ENCODE peak calls at places on chromosomes 7 and 10, in nine cellular contexts. One of them, this sample, is unnamed.

GRCh38 chr10:11742009-11742778 is at the start of gene ECHDC3:
- DNase-seq in HL-60: no peak
- DNase-seq in Caco-2: peak; percentile 79
- DNase-seq in SK-N-SH: peak; percentile 95
- DNase-seq in AG09319: no peak
- DNase-seq in spleen: peak; percentile 95
- DNase-seq in brain microvascular endothelial cell: peak; percentile 7
- DNase-seq in kidney epithelial cell: no peak
- DNase-seq in CD8-positive, alpha-beta T cell: peak; percentile 56
- DNase-seq in this sample: no peak

GRCh38 chr10:13062813-13063212 is 37.1 kb upstream of the OPTN start:
- DNase-seq in Caco-2: no peak
- DNase-seq in kidney epithelial cell: no peak
- DNase-seq in HL-60: no peak
- DNase-seq in AG09319: no peak
- DNase-seq in brain microvascular endothelial cell: no peak
- DNase-seq in SK-N-SH: no peak
- DNase-seq in spleen: no peak
- DNase-seq in CD8-positive, alpha-beta T cell: no peak
- DNase-seq in this sample: no peak

GRCh38 chr7:74656421-74656910 is 1.1 kb upstream of the GTF2I start:
- DNase-seq in spleen: peak; percentile 87
- DNase-seq in CD8-positive, alpha-beta T cell: peak; percentile 64
- DNase-seq in AG09319: no peak
- DNase-seq in HL-60: peak; percentile 42
- DNase-seq in kidney epithelial cell: no peak
- DNase-seq in SK-N-SH: peak; percentile 84
- DNase-seq in Caco-2: peak; percentile 71
- DNase-seq in brain microvascular endothelial cell: no peak
- DNase-seq in this sample: peak; percentile 53

GRCh38 chr7:77800158-77800557 is 1.6 kb downstream of the PHTF2 start:
- DNase-seq in SK-N-SH: no peak
- DNase-seq in kidney epithelial cell: no peak
- DNase-seq in spleen: no peak
- DNase-seq in Caco-2: no peak
- DNase-seq in HL-60: no peak
- DNase-seq in brain microvascular endothelial cell: peak; percentile 58
- DNase-seq in CD8-positive, alpha-beta T cell: no peak
- DNase-seq in AG09319: no peak
- DNase-seq in this sample: no peak

GRCh38 chr7:7895754-7896153 is 72.8 kb upstream of the GLCCI1 start:
- DNase-seq in SK-N-SH: no peak
- DNase-seq in kidney epithelial cell: no peak
- DNase-seq in spleen: no peak
- DNase-seq in CD8-positive, alpha-beta T cell: no peak
- DNase-seq in HL-60: no peak
- DNase-seq in AG09319: no peak
- DNase-seq in Caco-2: no peak
- DNase-seq in brain microvascular endothelial cell: no peak
- DNase-seq in this sample: no peak

GRCh38 chr10:24900888-24901685 is 51.3 kb downstream of the PRTFDC1 start:
- DNase-seq in HL-60: no peak
- DNase-seq in brain microvascular endothelial cell: no peak
- DNase-seq in spleen: no peak
- DNase-seq in SK-N-SH: no peak
- DNase-seq in Caco-2: no peak
- DNase-seq in CD8-positive, alpha-beta T cell: no peak
- DNase-seq in kidney epithelial cell: no peak
- DNase-seq in AG09319: no peak
- DNase-seq in this sample: no peak

GRCh38 chr7:65441010-65441409 is 67.4 kb downstream of the ZNF92 start:
- DNase-seq in HL-60: no peak
- DNase-seq in kidney epithelial cell: peak; percentile 71
- DNase-seq in AG09319: no peak
- DNase-seq in brain microvascular endothelial cell: peak; percentile 75
- DNase-seq in CD8-positive, alpha-beta T cell: no peak
- DNase-seq in SK-N-SH: no peak
- DNase-seq in Caco-2: no peak
- DNase-seq in spleen: no peak
- DNase-seq in this sample: no peak

GRCh38 chr7:73833251-73833919 is 2.6 kb downstream of the CLDN4 start:
- DNase-seq in spleen: no peak
- DNase-seq in AG09319: no peak
- DNase-seq in Caco-2: peak; percentile 83
- DNase-seq in kidney epithelial cell: no peak
- DNase-seq in HL-60: no peak
- DNase-seq in CD8-positive, alpha-beta T cell: no peak
- DNase-seq in SK-N-SH: no peak
- DNase-seq in brain microvascular endothelial cell: no peak
- DNase-seq in this sample: no peak

GRCh38 chr10:30750971-30751677 is 121.6 kb upstream of the LYZL2 start:
- DNase-seq in HL-60: no peak
- DNase-seq in brain microvascular endothelial cell: no peak
- DNase-seq in CD8-positive, alpha-beta T cell: no peak
- DNase-seq in kidney epithelial cell: no peak
- DNase-seq in Caco-2: no peak
- DNase-seq in spleen: no peak
- DNase-seq in AG09319: no peak
- DNase-seq in SK-N-SH: no peak
- DNase-seq in this sample: no peak

GRCh38 chr7:30379131-30379530 is 94.7 kb downstream of the ZNRF2 start:
- DNase-seq in Caco-2: no peak
- DNase-seq in SK-N-SH: no peak
- DNase-seq in brain microvascular endothelial cell: no peak
- DNase-seq in CD8-positive, alpha-beta T cell: no peak
- DNase-seq in spleen: no peak
- DNase-seq in AG09319: peak; percentile 16
- DNase-seq in kidney epithelial cell: no peak
- DNase-seq in HL-60: no peak
- DNase-seq in this sample: no peak

GRCh38 chr10:6014241-6014761 is 37.0 kb upstream of the IL15RA start:
- DNase-seq in brain microvascular endothelial cell: peak; percentile 35
- DNase-seq in spleen: no peak
- DNase-seq in Caco-2: peak; percentile 67
- DNase-seq in CD8-positive, alpha-beta T cell: peak; percentile 73
- DNase-seq in AG09319: peak; percentile 16
- DNase-seq in HL-60: peak; percentile 26
- DNase-seq in SK-N-SH: peak; percentile 52
- DNase-seq in kidney epithelial cell: no peak
- DNase-seq in this sample: no peak

GRCh38 chr7:54796150-54796549 is 37.1 kb upstream of the SEC61G start:
- DNase-seq in Caco-2: no peak
- DNase-seq in spleen: no peak
- DNase-seq in CD8-positive, alpha-beta T cell: no peak
- DNase-seq in AG09319: peak; percentile 53
- DNase-seq in SK-N-SH: no peak
- DNase-seq in brain microvascular endothelial cell: no peak
- DNase-seq in HL-60: no peak
- DNase-seq in kidney epithelial cell: no peak
- DNase-seq in this sample: no peak

GRCh38 chr10:101217450-101218281 is 11.6 kb downstream of the LBX1 start:
- DNase-seq in kidney epithelial cell: no peak
- DNase-seq in AG09319: no peak
- DNase-seq in Caco-2: peak; percentile 59
- DNase-seq in brain microvascular endothelial cell: no peak
- DNase-seq in spleen: no peak
- DNase-seq in SK-N-SH: peak; percentile 88
- DNase-seq in CD8-positive, alpha-beta T cell: no peak
- DNase-seq in HL-60: peak; percentile 18
- DNase-seq in this sample: no peak

GRCh38 chr10:101216207-101216607 is 13.1 kb downstream of the LBX1 start:
- DNase-seq in kidney epithelial cell: no peak
- DNase-seq in spleen: no peak
- DNase-seq in SK-N-SH: peak; percentile 26
- DNase-seq in CD8-positive, alpha-beta T cell: no peak
- DNase-seq in AG09319: no peak
- DNase-seq in HL-60: no peak
- DNase-seq in Caco-2: no peak
- DNase-seq in brain microvascular endothelial cell: no peak
- DNase-seq in this sample: no peak

GRCh38 chr10:101216631-101217425 is 12.4 kb downstream of the LBX1 start:
- DNase-seq in AG09319: no peak
- DNase-seq in kidney epithelial cell: no peak
- DNase-seq in Caco-2: no peak
- DNase-seq in brain microvascular endothelial cell: no peak
- DNase-seq in SK-N-SH: no peak
- DNase-seq in HL-60: no peak
- DNase-seq in CD8-positive, alpha-beta T cell: no peak
- DNase-seq in spleen: no peak
- DNase-seq in this sample: no peak

GRCh38 chr10:101215397-101216206 is 13.7 kb downstream of the LBX1 start:
- DNase-seq in SK-N-SH: peak; percentile 27
- DNase-seq in spleen: no peak
- DNase-seq in AG09319: no peak
- DNase-seq in Caco-2: no peak
- DNase-seq in kidney epithelial cell: no peak
- DNase-seq in CD8-positive, alpha-beta T cell: no peak
- DNase-seq in HL-60: no peak
- DNase-seq in brain microvascular endothelial cell: no peak
- DNase-seq in this sample: no peak

GRCh38 chr10:101214446-101215396 is 14.5 kb downstream of the LBX1 start:
- DNase-seq in CD8-positive, alpha-beta T cell: peak; percentile 74
- DNase-seq in AG09319: no peak
- DNase-seq in kidney epithelial cell: no peak
- DNase-seq in HL-60: peak; percentile 46
- DNase-seq in spleen: peak; percentile 88
- DNase-seq in SK-N-SH: peak; percentile 84
- DNase-seq in Caco-2: peak; percentile 85
- DNase-seq in brain microvascular endothelial cell: no peak
- DNase-seq in this sample: no peak
- TF ChIP-seq CTCF in CD8-positive, alpha-beta T cell: peak; percentile 77
- TF ChIP-seq CTCF in AG09319: peak; percentile 84
- TF ChIP-seq CTCF in kidney epithelial cell: peak; percentile 91
- TF ChIP-seq CTCF in HL-60: peak; percentile 45
- TF ChIP-seq CTCF in spleen: peak; percentile 90
- TF ChIP-seq CTCF in SK-N-SH: peak; percentile 93
- TF ChIP-seq CTCF in Caco-2: peak; percentile 93
- TF ChIP-seq CTCF in brain microvascular endothelial cell: peak; percentile 88
- TF ChIP-seq CTCF in this sample: peak; percentile 97

DNA sequence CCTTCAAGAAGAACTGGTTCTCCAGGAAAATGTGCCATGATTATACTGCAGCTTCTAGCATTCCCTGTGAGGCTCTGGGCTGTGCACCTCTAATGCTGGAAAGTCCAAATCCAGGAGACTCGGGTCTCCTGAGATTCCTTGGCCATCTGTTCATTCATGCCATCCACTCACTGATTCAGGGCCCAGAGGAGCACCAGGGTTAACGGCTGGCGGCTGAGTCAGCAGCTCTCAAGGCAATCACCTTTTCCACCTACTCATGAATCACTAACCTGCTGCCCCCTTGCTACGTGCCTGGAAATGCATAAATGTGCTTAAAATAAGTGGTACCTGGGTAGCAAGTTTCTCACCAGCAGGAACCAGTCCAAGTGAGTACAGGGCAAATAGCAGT is 132.7 kb downstream of the KCNMA1 start:
- DNase-seq in brain microvascular endothelial cell: peak; percentile 18
- DNase-seq in Caco-2: peak; percentile 23
- DNase-seq in SK-N-SH: no peak
- DNase-seq in CD8-positive, alpha-beta T cell: no peak
- DNase-seq in kidney epithelial cell: peak; percentile 89
- DNase-seq in HL-60: no peak
- DNase-seq in spleen: no peak
- DNase-seq in AG09319: no peak
- DNase-seq in this sample: no peak
- TF ChIP-seq CTCF in brain microvascular endothelial cell: peak; percentile 26
- TF ChIP-seq CTCF in Caco-2: no peak
- TF ChIP-seq CTCF in SK-N-SH: peak; percentile 11
- TF ChIP-seq CTCF in CD8-positive, alpha-beta T cell: no peak
- TF ChIP-seq CTCF in kidney epithelial cell: peak; percentile 35
- TF ChIP-seq CTCF in HL-60: no peak
- TF ChIP-seq CTCF in spleen: no peak
- TF ChIP-seq CTCF in AG09319: no peak
- TF ChIP-seq CTCF in this sample: no peak

GRCh38 chr7:149355390-149356048 is 93.5 kb downstream of the ZNF783 start:
- DNase-seq in SK-N-SH: no peak
- DNase-seq in Caco-2: no peak
- DNase-seq in HL-60: no peak
- DNase-seq in brain microvascular endothelial cell: peak; percentile 9
- DNase-seq in kidney epithelial cell: no peak
- DNase-seq in spleen: no peak
- DNase-seq in AG09319: no peak
- DNase-seq in CD8-positive, alpha-beta T cell: no peak
- DNase-seq in this sample: no peak
- TF ChIP-seq CTCF in SK-N-SH: no peak
- TF ChIP-seq CTCF in Caco-2: no peak
- TF ChIP-seq CTCF in HL-60: no peak
- TF ChIP-seq CTCF in brain microvascular endothelial cell: no peak
- TF ChIP-seq CTCF in kidney epithelial cell: no peak
- TF ChIP-seq CTCF in spleen: no peak
- TF ChIP-seq CTCF in AG09319: no peak
- TF ChIP-seq CTCF in CD8-positive, alpha-beta T cell: no peak
- TF ChIP-seq CTCF in this sample: no peak

GRCh38 chr10:123890761-123891146 is 853 bp downstream of the CPXM2 start:
- DNase-seq in HL-60: no peak
- DNase-seq in kidney epithelial cell: no peak
- DNase-seq in spleen: no peak
- DNase-seq in brain microvascular endothelial cell: no peak
- DNase-seq in AG09319: no peak
- DNase-seq in Caco-2: no peak
- DNase-seq in SK-N-SH: no peak
- DNase-seq in CD8-positive, alpha-beta T cell: no peak
- DNase-seq in this sample: peak; percentile 39

GRCh38 chr10:123889821-123890220 is 1.8 kb downstream of the CPXM2 start:
- DNase-seq in kidney epithelial cell: no peak
- DNase-seq in spleen: no peak
- DNase-seq in Caco-2: no peak
- DNase-seq in AG09319: no peak
- DNase-seq in CD8-positive, alpha-beta T cell: no peak
- DNase-seq in brain microvascular endothelial cell: no peak
- DNase-seq in SK-N-SH: no peak
- DNase-seq in HL-60: no peak
- DNase-seq in this sample: no peak

GRCh38 chr10:123893651-123894050 is 2.0 kb upstream of the CPXM2 start:
- DNase-seq in spleen: no peak
- DNase-seq in Caco-2: no peak
- DNase-seq in HL-60: no peak
- DNase-seq in CD8-positive, alpha-beta T cell: no peak
- DNase-seq in SK-N-SH: no peak
- DNase-seq in AG09319: no peak
- DNase-seq in kidney epithelial cell: no peak
- DNase-seq in brain microvascular endothelial cell: no peak
- DNase-seq in this sample: no peak

GRCh38 chr10:123890246-123890645 is 1.4 kb downstream of the CPXM2 start:
- DNase-seq in AG09319: no peak
- DNase-seq in spleen: no peak
- DNase-seq in brain microvascular endothelial cell: no peak
- DNase-seq in SK-N-SH: no peak
- DNase-seq in Caco-2: no peak
- DNase-seq in HL-60: no peak
- DNase-seq in CD8-positive, alpha-beta T cell: no peak
- DNase-seq in kidney epithelial cell: no peak
- DNase-seq in this sample: peak; percentile 55

GRCh38 chr10:123891147-123892011 is at the start of gene CPXM2:
- DNase-seq in kidney epithelial cell: no peak
- DNase-seq in SK-N-SH: no peak
- DNase-seq in HL-60: no peak
- DNase-seq in brain microvascular endothelial cell: no peak
- DNase-seq in AG09319: no peak
- DNase-seq in CD8-positive, alpha-beta T cell: no peak
- DNase-seq in spleen: no peak
- DNase-seq in Caco-2: no peak
- DNase-seq in this sample: peak; percentile 75
- TF ChIP-seq CTCF in kidney epithelial cell: no peak
- TF ChIP-seq CTCF in SK-N-SH: no peak
- TF ChIP-seq CTCF in HL-60: no peak
- TF ChIP-seq CTCF in brain microvascular endothelial cell: no peak
- TF ChIP-seq CTCF in AG09319: no peak
- TF ChIP-seq CTCF in CD8-positive, alpha-beta T cell: no peak
- TF ChIP-seq CTCF in spleen: no peak
- TF ChIP-seq CTCF in Caco-2: no peak
- TF ChIP-seq CTCF in this sample: no peak